ENCODE peak calls at places on chromosomes 2 and 18, in four cellular contexts. B, U, H and C are unnamed samples. For H3K4me1, the result is how much of the 10 kb centered on the place peaks cover.

GRCh38 chr2:9846554-9846953 is 3.3 kb downstream of the TAF1B start:
- DNase-seq in B (no peak), U (no peak), H (no peak), C (no peak)

GRCh38 chr18:11411021-11411420 is 198.4 kb upstream of the SLC35G4 start:
- DNase-seq in B (no peak), U (no peak), H (no peak), C (no peak)

GRCh38 chr2:238684362-238685326 is 163.2 kb upstream of the TWIST2 start:
- DNase-seq in B (peak), U (no peak), H (no peak), C (no peak)

GRCh38 chr2:26670171-26670570 is 22.4 kb upstream of the KCNK3 start:
- DNase-seq in B (no peak), U (no peak), H (no peak), C (no peak)

GRCh38 chr18:3411854-3412268 is 38.1 kb upstream of the TGIF1 start:
- DNase-seq in B (no peak), U (no peak), H (no peak), C (no peak)

GRCh38 chr2:176099737-176100546 is at the start of gene HOXD12:
- DNase-seq in B (no peak), U (no peak), H (no peak), C (no peak)

GRCh38 chr2:29130295-29130694 is 15.1 kb downstream of the CLIP4 start:
- DNase-seq in B (peak), U (peak), H (no peak), C (no peak)

GRCh38 chr2:238467062-238467461 is 40.3 kb downstream of the ASB1 start:
- DNase-seq in B (no peak), U (no peak), H (no peak), C (no peak)

GRCh38 chr18:9429662-9429993 is 45.7 kb upstream of the RALBP1 start:
- DNase-seq in B (no peak), U (no peak), H (no peak), C (no peak)

GRCh38 chr2:71801969-71802368 is 345.7 kb downstream of the CYP26B1 start:
- DNase-seq in B (peak), U (peak), H (no peak), C (peak)

GRCh38 chr2:60351802-60352201 is 201.7 kb downstream of the BCL11A start:
- DNase-seq in B (no peak), U (no peak), H (no peak), C (no peak)

GRCh38 chr2:204885747-204886146 is 340.5 kb downstream of the PARD3B start:
- DNase-seq in B (peak), U (peak), H (no peak), C (no peak)

GRCh38 chr2:105510761-105511669 is 112.2 kb upstream of the FHL2 start:
- DNase-seq in B (no peak), U (peak), H (no peak), C (no peak)

GRCh38 chr2:195563857-195564512 is 93.0 kb upstream of the SLC39A10 start:
- DNase-seq in B (no peak), U (no peak), H (no peak), C (no peak)

GRCh38 chr2:21415234-21415633 is 291.5 kb downstream of the TDRD15 start:
- DNase-seq in B (peak), U (peak), H (no peak), C (no peak)

GRCh38 chr2:122960727-122961641 is 1064.1 kb upstream of the CNTNAP5 start:
- DNase-seq in B (no peak), U (no peak), H (no peak), C (no peak)

GRCh38 chr2:168096158-168096557 is 151.2 kb downstream of the STK39 start:
- DNase-seq in B (no peak), U (no peak), H (no peak), C (no peak)

GRCh38 chr2:174224125-174224524 is 24.2 kb downstream of the OLA1 start:
- DNase-seq in B (no peak), U (no peak), H (no peak), C (no peak)

GRCh38 chr2:191790737-191791136 is 56.2 kb downstream of the CAVIN2 start:
- DNase-seq in B (no peak), U (no peak), H (no peak), C (no peak)

GRCh38 chr2:16124881-16125613 is 184.7 kb downstream of the MYCN start:
- DNase-seq in B (no peak), U (no peak), H (no peak), C (peak)

GRCh38 chr2:66573412-66573811 is 138.5 kb downstream of the MEIS1 start:
- DNase-seq in B (no peak), U (no peak), H (no peak), C (no peak)

GRCh38 chr2:217795706-217796465 is 206.9 kb downstream of the TNS1 start:
- DNase-seq in B (no peak), U (no peak), H (no peak), C (peak)

GRCh38 chr2:127324635-127325034 is 30.7 kb upstream of the ERCC3 start:
- DNase-seq in B (peak), U (peak), H (no peak), C (no peak)

GRCh38 chr2:238136820-238137537 is 1.5 kb upstream of the KLHL30 start:
- DNase-seq in B (peak), U (no peak), H (no peak), C (no peak)

GRCh38 chr2:205733648-205734047 is 51.3 kb downstream of the NRP2 start:
- DNase-seq in B (no peak), U (no peak), H (no peak), C (no peak)

GRCh38 chr2:26706616-26707473 is 14.3 kb downstream of the KCNK3 start:
- DNase-seq in B (no peak), U (no peak), H (no peak), C (no peak)

GRCh38 chr18:63472380-63472779 is 4.4 kb upstream of the SERPINB5 start:
- DNase-seq in B (peak), U (no peak), H (no peak), C (no peak)

GRCh38 chr2:185578293-185578692 is 160.3 kb upstream of the FSIP2 start:
- DNase-seq in B (no peak), U (no peak), H (no peak), C (no peak)

GRCh38 chr2:150621800-150622199 is 134.3 kb upstream of the RND3 start:
- DNase-seq in B (no peak), U (no peak), H (no peak), C (no peak)

GRCh38 chr2:209579236-209579749 is 155.4 kb downstream of the MAP2 start:
- DNase-seq in B (no peak), U (no peak), H (no peak), C (no peak)

DNA sequence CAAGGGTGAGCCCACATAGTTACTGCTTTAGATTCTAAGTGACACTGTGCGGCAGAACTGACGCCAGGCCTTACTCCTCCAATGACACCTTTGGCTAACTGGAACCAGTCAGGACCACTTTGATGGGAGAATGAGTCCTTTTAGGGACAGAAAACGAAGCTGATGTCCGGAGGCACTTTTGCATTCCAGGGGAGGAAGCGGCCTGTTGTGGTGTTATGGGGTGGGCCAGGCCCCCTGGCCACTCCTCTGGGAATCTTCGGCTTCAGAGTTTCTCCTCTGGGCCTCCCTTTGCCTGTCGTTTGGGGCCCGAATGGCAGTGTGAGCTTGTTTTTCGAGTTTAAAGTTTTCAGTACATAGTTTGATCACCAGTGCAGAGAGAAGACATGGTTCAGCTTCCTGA is 65.9 kb downstream of the MBP start:
- DNase-seq in B (no peak), U (no peak), H (no peak), C (no peak)
- H3K4me1 ChIP-seq in B (under half), U (under half), H (half or more), C (under half)

GRCh38 chr2:164054651-164055050 is 318.8 kb upstream of the FIGN start:
- DNase-seq in B (no peak), U (no peak), H (no peak), C (no peak)

GRCh38 chr2:164061129-164061746 is 325.4 kb upstream of the FIGN start:
- DNase-seq in B (peak), U (peak), H (peak), C (peak)

GRCh38 chr2:164060031-164060430 is 324.2 kb upstream of the FIGN start:
- DNase-seq in B (no peak), U (no peak), H (no peak), C (no peak)

GRCh38 chr2:164055623-164056022 is 319.8 kb upstream of the FIGN start:
- DNase-seq in B (no peak), U (no peak), H (no peak), C (no peak)
- TF ChIP-seq JUND in B (no peak), U (no peak), H (no peak), C (no peak)

GRCh38 chr2:190215620-190216019 is 104.0 kb downstream of the HIBCH start:
- DNase-seq in B (no peak), U (no peak), H (no peak), C (no peak)
- TF ChIP-seq EP300 in B (no peak), U (no peak), H (no peak), C (no peak)

GRCh38 chr2:69561041-69561550 is 82.4 kb downstream of the AAK1 start:
- DNase-seq in B (no peak), U (no peak), H (no peak), C (no peak)
- H3K4me1 ChIP-seq in B (under half), U (under half), H (under half), C (under half)